ENCODE peak calls at places on chromosome 9, in nine cellular contexts. H is cardiac muscle cell, K is PC-9, P is lower lobe of right lung, X is natural killer cell, D is AG04450, O is fibroblast of mammary gland, Q is epithelial cell of esophagus, N is uterus. V is an unnamed sample.

GRCh38 chr9:97695390-97695789 is 1.8 kb downstream of the XPA start:
- DNase-seq in H (no peak), K (no peak), P (no peak), X (no peak), D (no peak), O (no peak), Q (no peak), N (no peak), V (no peak)

GRCh38 chr9:4228606-4229005 is 71.3 kb downstream of the GLIS3 start:
- DNase-seq in H (peak; percentile 68), K (no peak), P (no peak), X (no peak), D (no peak), O (peak; percentile 47), Q (peak; percentile 46), N (no peak), V (peak; percentile 48)

GRCh38 chr9:83691492-83691891 is 16.3 kb downstream of the UBQLN1 start:
- DNase-seq in H (no peak), K (peak; percentile 20), P (no peak), X (no peak), D (no peak), O (no peak), Q (no peak), N (no peak), V (no peak)

GRCh38 chr9:134487066-134487710 is 154.4 kb upstream of the COL5A1 start:
- DNase-seq in H (no peak), K (no peak), P (no peak), X (peak; percentile 13), D (no peak), O (no peak), Q (no peak), N (no peak), V (no peak)

GRCh38 chr9:117000834-117001233 is 313.7 kb downstream of the TRIM32 start:
- DNase-seq in H (no peak), K (no peak), P (no peak), X (no peak), D (no peak), O (no peak), Q (no peak), N (no peak), V (no peak)

GRCh38 chr9:93292664-93293328 is 108.9 kb downstream of the WNK2 start:
- DNase-seq in H (no peak), K (no peak), P (no peak), X (no peak), D (no peak), O (no peak), Q (no peak), N (peak; percentile 12), V (no peak)

GRCh38 chr9:101999441-101999840 is 261.0 kb upstream of the GRIN3A start:
- DNase-seq in H (no peak), K (no peak), P (no peak), X (no peak), D (no peak), O (no peak), Q (no peak), N (no peak), V (no peak)

GRCh38 chr9:9337129-9337528 is 1275.7 kb downstream of the PTPRD start:
- DNase-seq in H (no peak), K (no peak), P (no peak), X (no peak), D (no peak), O (no peak), Q (no peak), N (no peak), V (no peak)

DNA sequence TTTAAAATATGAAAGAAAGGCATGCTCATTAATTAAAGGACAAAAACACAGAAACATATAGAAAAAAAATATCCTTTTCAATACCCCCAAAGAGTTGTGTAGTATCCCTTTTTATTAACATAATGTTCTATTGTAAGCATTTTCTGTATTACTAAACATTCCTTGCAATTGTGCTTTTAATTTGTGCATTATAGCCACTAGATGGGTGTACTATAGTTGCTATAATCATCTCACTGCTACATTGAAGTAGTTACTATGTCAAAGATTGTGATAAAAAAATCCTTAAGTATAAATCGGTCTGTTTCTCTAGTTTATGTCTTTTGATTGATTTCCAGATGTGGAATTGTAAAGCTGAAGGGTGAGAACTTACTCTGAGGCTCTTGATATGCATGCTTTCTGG is 21.4 kb downstream of the FREM1 start:
- DNase-seq in H (peak; percentile 18), K (no peak), P (no peak), X (no peak), D (no peak), O (no peak), Q (no peak), N (no peak), V (no peak)
- TF ChIP-seq CTCF in H (no peak), K (no peak), P (no peak), X (no peak), D (no peak), O (no peak), Q (no peak), N (no peak), V (no peak)

GRCh38 chr9:94611638-94612068 is 18.0 kb upstream of the FBP2 start:
- DNase-seq in H (no peak), K (no peak), P (no peak), X (no peak), D (no peak), O (no peak), Q (no peak), N (no peak), V (no peak)

GRCh38 chr9:94607340-94607695 is 13.7 kb upstream of the FBP2 start:
- DNase-seq in H (no peak), K (no peak), P (no peak), X (no peak), D (no peak), O (no peak), Q (no peak), N (no peak), V (no peak)

GRCh38 chr9:94610181-94610591 is 16.6 kb upstream of the FBP2 start:
- DNase-seq in H (peak; percentile 32), K (no peak), P (no peak), X (no peak), D (no peak), O (peak; percentile 2), Q (no peak), N (no peak), V (no peak)

GRCh38 chr9:94612071-94612470 is 18.4 kb upstream of the FBP2 start:
- DNase-seq in H (no peak), K (no peak), P (no peak), X (no peak), D (no peak), O (no peak), Q (no peak), N (no peak), V (no peak)

GRCh38 chr9:94613003-94613402 is 19.4 kb upstream of the FBP2 start:
- DNase-seq in H (no peak), K (no peak), P (no peak), X (no peak), D (no peak), O (no peak), Q (no peak), N (no peak), V (no peak)
- TF ChIP-seq CTCF in H (peak; percentile 20), K (peak; percentile 33), P (no peak), X (no peak), D (no peak), O (no peak), Q (no peak), N (no peak), V (no peak)

DNA sequence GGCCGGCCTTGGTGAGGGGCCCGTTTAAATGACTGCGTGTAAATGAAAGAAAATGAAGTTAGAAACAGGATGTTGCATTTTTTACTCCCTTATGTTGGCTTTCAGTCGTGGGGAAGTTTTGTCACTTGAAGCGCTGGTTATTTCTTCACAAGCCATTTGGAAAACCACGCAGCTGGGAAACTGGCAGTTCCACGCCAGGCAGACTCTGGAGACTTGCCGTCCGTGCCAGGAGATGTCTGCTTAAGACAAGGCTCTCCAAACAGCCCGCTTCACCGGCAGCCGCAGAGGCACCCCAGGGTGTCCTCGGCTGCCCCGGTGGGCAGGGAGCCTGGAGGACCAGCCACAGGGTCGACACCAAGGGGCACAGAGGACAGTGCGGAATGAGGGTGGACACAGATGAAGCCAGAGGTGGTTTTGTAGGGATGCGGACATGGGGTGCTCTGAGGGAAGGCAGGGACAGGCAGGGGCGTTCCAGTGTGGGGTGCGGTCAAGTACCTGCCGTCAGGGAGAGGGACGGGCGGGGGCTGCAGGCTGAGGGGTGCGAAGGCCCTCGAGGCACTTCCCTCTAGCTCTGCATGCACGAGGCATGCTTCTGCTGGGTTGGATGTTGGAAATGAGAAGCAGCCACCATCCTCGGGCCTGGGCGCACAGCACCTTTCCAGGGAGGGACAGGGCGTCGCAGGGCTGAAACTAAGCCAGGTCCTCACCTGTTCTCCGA is 11.1 kb upstream of the AJM1 start:
- DNase-seq in H (no peak), K (peak; percentile 21), P (no peak), X (no peak), D (no peak), O (no peak), Q (no peak), N (no peak), V (no peak)
- TF ChIP-seq CTCF in H (no peak), K (no peak), P (no peak), X (no peak), D (no peak), O (no peak), Q (no peak), N (no peak), V (no peak)

GRCh38 chr9:95003694-95004451 is 277.4 kb downstream of the AOPEP start:
- DNase-seq in H (peak; percentile 61), K (peak; percentile 50), P (peak; percentile 71), X (no peak), D (no peak), O (peak; percentile 48), Q (peak; percentile 61), N (peak; percentile 65), V (peak; percentile 57)
- TF ChIP-seq CTCF in H (peak; percentile 19), K (no peak), P (no peak), X (no peak), D (peak; percentile 29), O (peak; percentile 9), Q (peak; percentile 25), N (no peak), V (no peak)

DNA sequence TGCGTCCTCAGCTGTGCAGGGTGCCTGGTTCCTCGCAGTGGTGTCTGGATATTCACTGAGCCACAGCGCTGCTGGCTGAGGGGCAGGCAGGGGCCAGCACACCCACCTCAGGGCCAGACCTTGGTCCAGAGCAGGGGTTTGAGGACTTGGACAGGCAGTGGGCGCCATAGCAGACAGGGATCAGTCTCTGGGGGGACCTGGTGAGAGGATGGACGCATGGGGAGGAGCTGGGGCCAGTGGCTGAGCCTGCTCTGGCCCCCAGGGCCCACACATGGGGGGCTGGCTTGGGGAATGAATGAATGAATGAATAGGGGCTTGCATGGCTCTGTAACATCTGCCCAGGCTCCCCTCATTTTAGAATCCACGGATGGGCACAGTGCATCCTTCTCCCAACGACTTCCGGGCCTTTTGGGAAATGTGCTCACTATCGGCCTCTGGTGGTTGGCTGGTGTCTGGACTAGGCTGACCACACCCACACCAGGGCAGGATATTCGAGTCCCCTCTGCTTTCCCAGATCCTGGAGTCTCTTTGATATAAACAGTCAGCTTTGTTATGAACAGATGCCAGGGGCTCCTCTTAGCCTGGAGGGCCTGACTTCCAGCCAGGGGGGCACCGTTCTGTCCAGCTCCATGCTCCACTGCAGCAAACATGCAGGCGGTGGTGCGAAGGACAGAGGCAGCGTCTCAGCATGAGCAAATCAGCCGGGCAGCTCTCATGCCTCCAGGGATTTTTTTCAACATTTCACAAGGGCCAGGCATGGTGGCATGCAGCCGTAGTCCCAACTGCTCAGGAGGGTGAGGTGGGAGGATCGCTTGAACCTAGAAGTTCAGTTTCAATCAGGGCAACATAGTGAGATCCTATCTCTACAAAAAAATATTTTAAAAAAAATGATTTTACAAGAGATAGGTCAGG is 62.6 kb downstream of the NEK6 start:
- DNase-seq in H (peak; percentile 74), K (peak; percentile 41), P (peak; percentile 69), X (peak; percentile 40), D (peak; percentile 29), O (peak; percentile 66), Q (peak; percentile 64), N (peak; percentile 61), V (peak; percentile 69)
- TF ChIP-seq CTCF in H (peak; percentile 97), K (peak; percentile 89), P (peak; percentile 92), X (peak; percentile 76), D (peak; percentile 94), O (peak; percentile 94), Q (peak; percentile 97), N (peak; percentile 81), V (peak; percentile 82)

V was measured in MCF 10A.